ENCODE peak calls at places on chromosomes 2 and 18, in four cellular contexts. R is A549, X is K562, H is H1. Z is an unnamed sample.

GRCh38 chr18:70662588-70662987 is 373.7 kb downstream of the SOCS6 start:
- DNase-seq in R (no peak), X (no peak), H (no peak), Z (no peak)

GRCh38 chr2:36356990-36357505 is 1.5 kb downstream of the CRIM1 start:
- DNase-seq in R (no peak), X (no peak), H (no peak), Z (peak; percentile 69)

GRCh38 chr2:2291500-2292260 is 39.4 kb downstream of the MYT1L start:
- DNase-seq in X (peak; percentile 9), R (peak; percentile 13), H (peak; percentile 76), Z (no peak)

GRCh38 chr2:236440110-236440881 is 129.3 kb upstream of the ACKR3 start:
- DNase-seq in H (no peak), R (no peak), X (no peak), Z (no peak)

GRCh38 chr2:203871371-203871983 is 3.9 kb downstream of the CTLA4 start:
- DNase-seq in X (no peak), H (no peak), R (no peak), Z (no peak)

GRCh38 chr2:122029456-122029855 is 274.0 kb downstream of the TSN start:
- DNase-seq in X (no peak), R (no peak), H (no peak), Z (no peak)

GRCh38 chr2:196887431-196887830 is 39.1 kb downstream of the PGAP1 start:
- DNase-seq in R (no peak), H (no peak), X (no peak), Z (no peak)

GRCh38 chr2:68807821-68808266 is 63.4 kb downstream of the BMP10 start:
- DNase-seq in X (no peak), H (no peak), R (no peak), Z (no peak)

GRCh38 chr2:158413581-158413980 is 43.0 kb downstream of the CCDC148 start:
- DNase-seq in R (no peak), X (no peak), H (no peak), Z (no peak)

GRCh38 chr2:158410132-158410531 is 46.4 kb downstream of the CCDC148 start:
- DNase-seq in H (no peak), R (no peak), X (no peak), Z (no peak)

GRCh38 chr2:158412206-158412605 is 44.3 kb downstream of the CCDC148 start:
- DNase-seq in X (no peak), H (no peak), R (no peak), Z (peak; percentile 50)

GRCh38 chr2:158411748-158412147 is 44.8 kb downstream of the CCDC148 start:
- DNase-seq in H (no peak), R (no peak), X (no peak), Z (no peak)

DNA sequence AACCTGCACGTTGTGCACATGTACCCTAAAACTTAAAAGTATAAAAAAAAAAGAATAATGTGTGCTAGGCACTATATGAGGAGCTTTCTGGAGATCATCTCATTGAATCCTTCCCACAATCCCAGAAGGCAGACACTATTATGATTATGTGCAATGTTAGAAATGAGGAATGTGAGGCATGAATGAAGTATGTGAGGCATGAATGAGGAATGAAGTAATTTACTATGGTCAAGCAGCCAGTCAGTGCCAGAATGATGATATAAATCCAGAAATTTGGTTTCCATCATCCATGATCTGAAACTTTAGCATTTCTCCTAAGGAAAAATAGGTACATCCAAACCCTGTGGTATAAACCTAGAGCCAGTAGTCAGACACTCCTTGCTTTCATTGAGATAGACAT is 42.0 kb downstream of the CCDC148 start:
- DNase-seq in X (no peak), R (no peak), H (no peak), Z (no peak)
- TF ChIP-seq PHF8 in X (no peak), R (no peak), H (no peak), Z (no peak)

GRCh38 chr2:179657068-179657467 is 204.3 kb downstream of the ZNF385B start:
- DNase-seq in X (no peak), R (no peak), H (no peak), Z (peak; percentile 23)
- TF ChIP-seq PHF8 in X (no peak), R (no peak), H (no peak), Z (no peak)

GRCh38 chr2:328761-329160 is 40.9 kb upstream of the ALKAL2 start:
- DNase-seq in H (no peak), X (no peak), R (no peak), Z (no peak)
- TF ChIP-seq PHF8 in H (no peak), X (no peak), R (no peak), Z (no peak)

GRCh38 chr2:43049836-43050796 is 176.3 kb downstream of the ZFP36L2 start:
- DNase-seq in R (no peak), X (no peak), H (no peak), Z (no peak)
- TF ChIP-seq PHF8 in R (no peak), X (no peak), H (no peak), Z (no peak)

GRCh38 chr2:69956580-69956979 is 4.9 kb downstream of the ASPRV1 start:
- DNase-seq in R (no peak), X (no peak), H (no peak), Z (no peak)

GRCh38 chr2:69954069-69954468 is 7.4 kb downstream of the ASPRV1 start:
- DNase-seq in X (no peak), H (no peak), R (no peak), Z (no peak)

GRCh38 chr2:69957970-69958369 is 3.5 kb downstream of the ASPRV1 start:
- DNase-seq in H (no peak), R (no peak), X (no peak), Z (no peak)

GRCh38 chr2:69952336-69953115 is 8.9 kb downstream of the ASPRV1 start:
- DNase-seq in R (no peak), H (no peak), X (no peak), Z (no peak)

GRCh38 chr2:69955029-69955428 is 6.4 kb downstream of the ASPRV1 start:
- DNase-seq in R (no peak), H (no peak), X (no peak), Z (peak; percentile 26)
- TF ChIP-seq PHF8 in R (no peak), H (no peak), X (no peak), Z (no peak)

GRCh38 chr2:42969231-42970150 is 177.1 kb upstream of the HAAO start:
- DNase-seq in H (no peak), R (peak; percentile 42), X (no peak), Z (no peak)
- TF ChIP-seq PHF8 in H (no peak), R (no peak), X (no peak), Z (no peak)

GRCh38 chr2:95323347-95324155 is 26.4 kb downstream of the KCNIP3 start:
- DNase-seq in H (peak; percentile 61), R (peak; percentile 52), X (peak; percentile 61), Z (peak; percentile 25)
- TF ChIP-seq PHF8 in H (no peak), R (no peak), X (no peak), Z (no peak)

DNA sequence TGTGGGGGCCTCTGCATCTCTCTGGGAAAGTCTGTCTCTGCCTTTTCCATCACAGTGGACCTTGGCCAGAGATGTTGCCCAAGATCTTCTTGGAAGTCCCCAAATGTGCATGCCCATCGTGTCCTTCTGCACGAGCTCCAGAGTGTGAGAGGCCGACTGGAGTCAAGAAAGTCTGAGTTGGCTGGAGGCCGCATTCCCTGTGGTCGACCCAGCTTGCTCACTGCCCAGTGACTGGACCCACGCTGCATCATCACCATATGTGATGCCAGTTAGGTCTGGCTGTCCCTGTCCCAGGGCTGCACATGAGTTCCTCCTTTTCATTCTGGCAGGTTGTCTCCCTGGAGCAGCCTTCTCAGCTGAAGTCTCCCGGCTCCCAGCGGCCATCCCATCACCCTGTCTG is 93.8 kb downstream of the ARL4C start:
- DNase-seq in R (no peak), H (no peak), X (no peak), Z (no peak)
- TF ChIP-seq PHF8 in R (no peak), H (no peak), X (no peak), Z (no peak)

Z was measured in HepG2.